ENCODE peak calls at places on chromosomes 5 and 9, in four cellular contexts. M, U, O and I are unnamed samples. For H3K27me3, the result is how much of the 10 kb centered on the place peaks cover.

GRCh38 chr9:78207319-78207718 is 28.6 kb upstream of the CEP78 start:
- DNase-seq in M (no peak), U (no peak), O (no peak), I (no peak)

GRCh38 chr5:150655221-150655620 is 5.8 kb upstream of the MYOZ3 start:
- DNase-seq in M (no peak), U (no peak), O (no peak), I (no peak)

GRCh38 chr9:136983611-136984314 is 970 bp downstream of the LCNL1 start:
- DNase-seq in M (no peak), U (no peak), O (no peak), I (no peak)

GRCh38 chr5:35990524-35990923 is 666 bp downstream of the UGT3A1 start:
- DNase-seq in M (no peak), U (no peak), O (no peak), I (peak)

GRCh38 chr9:136664000-136664798 is 1.5 kb downstream of the EGFL7 start:
- DNase-seq in M (no peak), U (no peak), O (no peak), I (no peak)

GRCh38 chr5:172782169-172783039 is 11.4 kb upstream of the DUSP1 start:
- DNase-seq in M (no peak), U (no peak), O (no peak), I (no peak)

GRCh38 chr9:106062252-106062651 is 367.9 kb downstream of the TMEM38B start:
- DNase-seq in M (no peak), U (no peak), O (no peak), I (no peak)

GRCh38 chr5:14584848-14585247 is 3.3 kb downstream of the OTULINL start:
- DNase-seq in M (no peak), U (no peak), O (no peak), I (no peak)

DNA sequence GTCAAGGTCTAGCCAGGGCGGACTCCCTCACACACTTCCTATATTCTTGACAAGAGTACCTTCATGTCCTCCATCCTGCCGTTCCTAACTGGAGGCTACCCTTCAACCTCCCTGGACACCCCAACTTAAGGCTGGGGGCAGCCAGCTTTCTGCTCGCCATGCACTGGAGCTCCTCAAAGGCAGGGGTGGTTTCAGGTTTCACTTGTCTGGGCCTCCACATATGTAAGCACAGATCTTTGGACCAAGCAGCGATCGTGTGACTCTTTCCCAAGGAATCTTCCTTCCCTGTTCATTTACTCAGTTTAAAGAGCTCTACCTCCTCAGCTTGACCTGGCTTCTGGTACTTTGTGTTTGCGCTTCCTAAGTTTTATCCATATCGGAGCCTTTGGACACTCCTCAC is 34.2 kb upstream of the TRPC7 start:
- DNase-seq in M (peak), U (no peak), O (no peak), I (no peak)
- H3K27me3 ChIP-seq in M (under half), U (under half), O (under half), I (under half)

GRCh38 chr9:134735441-134736175 is 94.0 kb downstream of the COL5A1 start:
- DNase-seq in M (no peak), U (no peak), O (no peak), I (no peak)
- H3K27ac ChIP-seq in M (no peak), U (no peak), O (peak), I (no peak)

GRCh38 chr5:122473941-122474340 is 161.9 kb downstream of the SNCAIP start:
- DNase-seq in M (no peak), U (no peak), O (no peak), I (no peak)

GRCh38 chr5:122484103-122484502 is 172.1 kb downstream of the SNCAIP start:
- DNase-seq in M (no peak), U (no peak), O (no peak), I (no peak)

GRCh38 chr5:122480146-122480545 is 168.1 kb downstream of the SNCAIP start:
- DNase-seq in M (no peak), U (no peak), O (no peak), I (no peak)

GRCh38 chr5:122473138-122473843 is 161.3 kb downstream of the SNCAIP start:
- DNase-seq in M (no peak), U (no peak), O (no peak), I (no peak)

GRCh38 chr5:122478741-122479459 is 166.9 kb downstream of the SNCAIP start:
- DNase-seq in M (no peak), U (no peak), O (no peak), I (no peak)
- H3K4me3 ChIP-seq in M (no peak), U (no peak), O (peak), I (no peak)

GRCh38 chr9:79254900-79255651 is 316.7 kb upstream of the TLE4 start:
- DNase-seq in M (no peak), U (peak), O (no peak), I (peak)
- H3K27me3 ChIP-seq in M (under half), U (under half), O (under half), I (under half)

DNA sequence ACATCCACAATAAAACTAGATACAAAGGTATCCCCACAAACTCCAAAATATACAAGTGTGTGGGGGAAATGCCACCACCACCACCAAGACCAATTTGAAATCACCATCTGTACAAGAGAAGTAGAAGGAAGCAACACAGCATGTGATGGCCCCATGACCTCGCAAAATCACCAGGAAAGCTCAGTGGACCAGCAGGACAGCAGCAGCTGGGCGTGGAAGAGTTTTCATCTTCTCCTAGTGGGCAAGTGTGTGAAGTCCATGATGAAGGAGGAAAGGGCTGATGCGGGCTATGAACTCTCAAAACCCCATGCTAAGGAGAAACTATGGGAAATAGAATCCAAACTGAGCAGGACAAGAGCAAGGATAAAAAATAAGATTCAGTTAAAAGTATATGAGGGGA is 58.1 kb downstream of the GOLPH3 start:
- DNase-seq in M (no peak), U (no peak), O (no peak), I (no peak)
- H3K27ac ChIP-seq in M (peak), U (no peak), O (no peak), I (no peak)

GRCh38 chr5:57434227-57434640 is 48.4 kb downstream of the ACTBL2 start:
- DNase-seq in M (peak), U (peak), O (no peak), I (no peak)

GRCh38 chr5:57434683-57435082 is 47.9 kb downstream of the ACTBL2 start:
- DNase-seq in M (no peak), U (no peak), O (no peak), I (no peak)

GRCh38 chr5:57431816-57432215 is 50.8 kb downstream of the ACTBL2 start:
- DNase-seq in M (no peak), U (no peak), O (no peak), I (no peak)

GRCh38 chr5:57435701-57436134 is 46.9 kb downstream of the ACTBL2 start:
- DNase-seq in M (no peak), U (no peak), O (no peak), I (no peak)

DNA sequence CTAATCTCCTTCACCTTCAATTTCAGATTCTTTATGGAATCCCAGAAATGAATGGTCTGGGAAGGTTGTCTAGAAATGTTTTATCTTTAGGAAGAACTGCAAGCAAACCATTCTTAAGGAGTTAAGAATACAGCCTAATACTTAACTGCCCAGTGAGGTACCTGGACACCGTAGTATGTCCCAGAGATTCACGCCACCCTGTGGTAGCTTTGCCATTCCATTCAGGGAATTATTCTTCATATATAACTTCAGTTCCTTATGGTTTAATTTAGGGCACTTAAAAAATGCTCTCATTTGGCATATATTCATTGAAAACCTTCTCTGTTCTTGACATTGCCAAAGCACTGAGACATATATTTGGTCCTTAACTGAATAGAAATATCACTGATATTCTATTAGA is 49.7 kb downstream of the ACTBL2 start:
- DNase-seq in M (no peak), U (no peak), O (no peak), I (no peak)
- H3K4me3 ChIP-seq in M (no peak), U (no peak), O (no peak), I (no peak)

GRCh38 chr9:130963337-130963908 is 24.4 kb upstream of the FIBCD1 start:
- DNase-seq in M (no peak), U (no peak), O (no peak), I (no peak)
- H3K27me3 ChIP-seq in M (under half), U (under half), O (under half), I (under half)

GRCh38 chr9:37918665-37919165 is 14.8 kb upstream of the SLC25A51 start:
- DNase-seq in M (no peak), U (no peak), O (no peak), I (no peak)

GRCh38 chr9:37917801-37918664 is 14.1 kb upstream of the SLC25A51 start:
- DNase-seq in M (no peak), U (no peak), O (no peak), I (no peak)

GRCh38 chr9:37915911-37916470 is 12.1 kb upstream of the SLC25A51 start:
- DNase-seq in M (no peak), U (no peak), O (no peak), I (no peak)

GRCh38 chr9:37916471-37917314 is 12.8 kb upstream of the SLC25A51 start:
- DNase-seq in M (no peak), U (no peak), O (no peak), I (no peak)

DNA sequence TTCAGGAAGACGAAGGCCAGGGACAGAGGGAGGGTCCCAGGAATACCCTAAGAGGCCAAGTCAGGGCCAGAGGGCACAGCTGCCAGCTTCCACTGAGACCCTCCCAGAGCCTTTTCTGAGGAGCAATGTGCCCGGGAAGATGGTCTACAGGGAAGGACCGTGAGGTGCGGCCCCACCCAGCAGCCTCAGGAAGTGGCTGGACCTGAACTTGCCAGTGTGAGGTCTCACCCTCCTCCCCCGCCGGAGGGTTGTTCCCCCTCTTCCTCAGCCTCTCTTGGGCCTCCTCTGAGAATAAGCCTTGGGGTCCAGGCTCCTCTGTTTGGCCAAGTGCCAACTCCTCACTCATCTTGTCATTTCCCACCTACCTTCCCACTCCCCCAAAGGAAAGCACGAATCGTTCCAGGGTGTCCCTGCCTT is 13.4 kb upstream of the SLC25A51 start:
- DNase-seq in M (no peak), U (no peak), O (no peak), I (no peak)
- H3K27ac ChIP-seq in M (no peak), U (no peak), O (peak), I (no peak)

GRCh38 chr9:4068914-4069313 is 231.0 kb downstream of the GLIS3 start:
- DNase-seq in M (no peak), U (no peak), O (no peak), I (no peak)

GRCh38 chr9:4069457-4070162 is 230.3 kb downstream of the GLIS3 start:
- DNase-seq in M (peak), U (no peak), O (no peak), I (no peak)

GRCh38 chr9:4070266-4070665 is 229.6 kb downstream of the GLIS3 start:
- DNase-seq in M (no peak), U (no peak), O (no peak), I (no peak)

GRCh38 chr9:4066682-4067081 is 233.2 kb downstream of the GLIS3 start:
- DNase-seq in M (no peak), U (no peak), O (no peak), I (no peak)

GRCh38 chr9:4068449-4068848 is 231.4 kb downstream of the GLIS3 start:
- DNase-seq in M (peak), U (no peak), O (no peak), I (no peak)
- H3K4me3 ChIP-seq in M (no peak), U (no peak), O (no peak), I (no peak)